ENCODE peak calls at places on chromosomes 5 and 9, in seven cellular contexts. R, K, L, Z, J, Q and X are unnamed samples.

GRCh38 chr5:53419247-53419646 is 61.2 kb upstream of the FST start:
- DNase-seq in J (no peak), Z (peak; percentile 69), Q (no peak), R (no peak), L (no peak), K (no peak), X (no peak)

GRCh38 chr9:110545705-110546104 is 33.8 kb downstream of the SVEP1 start:
- DNase-seq in Z (no peak), J (no peak), L (peak; percentile 18), Q (no peak), R (no peak), K (no peak), X (no peak)

GRCh38 chr9:115002371-115003120 is 72.2 kb upstream of the TNFSF8 start:
- DNase-seq in Q (no peak), Z (no peak), R (no peak), L (no peak), K (no peak), J (no peak), X (no peak)

GRCh38 chr5:84239509-84239908 is 145.2 kb downstream of the EDIL3 start:
- DNase-seq in J (no peak), L (no peak), Q (no peak), R (no peak), K (no peak), Z (no peak), X (no peak)

GRCh38 chr5:132134384-132134783 is 60.8 kb downstream of the CSF2 start:
- DNase-seq in L (peak; percentile 37), R (no peak), Z (peak; percentile 27), Q (no peak), K (no peak), J (no peak), X (no peak)

GRCh38 chr5:143862260-143862659 is 50.3 kb downstream of the HMHB1 start:
- DNase-seq in L (no peak), R (no peak), J (no peak), Q (no peak), Z (no peak), K (no peak), X (no peak)

GRCh38 chr9:8694983-8695588 is 895.5 kb upstream of the DMAC1 start:
- DNase-seq in Q (no peak), L (no peak), K (no peak), Z (no peak), J (no peak), R (no peak), X (no peak)

GRCh38 chr5:123487298-123487697 is 24.7 kb upstream of the CSNK1G3 start:
- DNase-seq in R (no peak), Z (no peak), L (no peak), J (no peak), Q (no peak), K (no peak), X (no peak)

GRCh38 chr5:154543380-154543779 is 65.4 kb upstream of the HAND1 start:
- DNase-seq in K (no peak), Z (no peak), Q (no peak), J (no peak), R (no peak), L (peak; percentile 43), X (no peak)

GRCh38 chr5:154713615-154714125 is 41.5 kb upstream of the LARP1 start:
- DNase-seq in Z (no peak), K (no peak), Q (no peak), R (no peak), J (no peak), L (no peak), X (no peak)

GRCh38 chr5:179263391-179264052 is 81.7 kb downstream of the ADAMTS2 start:
- DNase-seq in Z (no peak), K (peak; percentile 34), J (no peak), R (no peak), Q (peak; percentile 36), L (no peak), X (no peak)

GRCh38 chr5:136656811-136657210 is 291.5 kb upstream of the TRPC7 start:
- DNase-seq in J (no peak), Q (no peak), K (no peak), R (no peak), Z (peak; percentile 26), L (no peak), X (no peak)

GRCh38 chr5:53827072-53827471 is 266.6 kb downstream of the NDUFS4 start:
- DNase-seq in L (no peak), Z (no peak), Q (no peak), R (no peak), J (no peak), K (no peak), X (no peak)

GRCh38 chr5:133635051-133635450 is 22.7 kb upstream of the FSTL4 start:
- DNase-seq in J (no peak), Q (no peak), K (no peak), L (no peak), R (no peak), Z (peak; percentile 26), X (no peak)

GRCh38 chr5:17143335-17143734 is 74.1 kb upstream of the BASP1 start:
- DNase-seq in L (no peak), K (no peak), Z (no peak), J (no peak), R (no peak), Q (no peak), X (no peak)

GRCh38 chr5:922745-923472 is 30.2 kb downstream of the TRIP13 start:
- DNase-seq in R (peak; percentile 42), J (no peak), Q (no peak), Z (no peak), L (no peak), K (no peak), X (no peak)

GRCh38 chr5:927172-928015 is 34.7 kb downstream of the TRIP13 start:
- DNase-seq in Z (no peak), J (no peak), L (no peak), K (no peak), Q (no peak), R (no peak), X (no peak)

GRCh38 chr5:929596-929995 is 36.9 kb downstream of the TRIP13 start:
- DNase-seq in K (no peak), Q (no peak), R (no peak), L (no peak), Z (no peak), J (no peak), X (no peak)

GRCh38 chr5:923473-923873 is 30.8 kb downstream of the TRIP13 start:
- DNase-seq in K (peak; percentile 83), Q (peak; percentile 91), R (peak; percentile 92), Z (peak; percentile 45), L (peak; percentile 78), J (peak; percentile 87), X (peak; percentile 68)

GRCh38 chr5:926416-927171 is 33.9 kb downstream of the TRIP13 start:
- DNase-seq in Z (no peak), J (no peak), K (peak; percentile 62), Q (peak; percentile 72), R (peak; percentile 73), L (no peak), X (no peak)
- TF ChIP-seq CTCF in Z (peak; percentile 69), J (no peak), K (peak; percentile 44), Q (peak; percentile 48), R (peak; percentile 14), L (peak; percentile 19), X (no peak)

DNA sequence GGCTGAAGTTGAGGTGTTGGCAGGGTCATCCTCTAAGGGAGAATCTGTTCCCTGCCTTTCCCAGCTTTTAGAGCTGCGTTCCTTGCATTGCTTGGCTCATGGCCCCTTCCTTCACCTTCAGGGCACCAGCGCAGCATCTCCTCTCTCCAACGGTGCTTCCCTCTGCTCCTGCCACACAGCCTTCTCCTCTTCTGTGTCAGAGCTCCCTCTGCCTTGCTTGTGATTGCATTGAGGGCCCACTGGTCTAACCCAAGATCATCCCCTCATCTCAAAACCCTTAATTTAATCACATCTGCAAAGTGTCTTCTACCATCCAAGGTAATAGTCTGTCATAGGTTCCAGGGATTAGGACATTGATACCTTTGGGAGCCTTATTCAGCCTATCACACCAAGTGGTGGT is 205.7 kb upstream of the TBCA start:
- DNase-seq in K (no peak), J (no peak), R (no peak), Q (no peak), L (no peak), Z (no peak), X (no peak)
- TF ChIP-seq CTCF in K (no peak), J (peak; percentile 39), R (no peak), Q (peak; percentile 24), L (no peak), Z (no peak), X (no peak)

DNA sequence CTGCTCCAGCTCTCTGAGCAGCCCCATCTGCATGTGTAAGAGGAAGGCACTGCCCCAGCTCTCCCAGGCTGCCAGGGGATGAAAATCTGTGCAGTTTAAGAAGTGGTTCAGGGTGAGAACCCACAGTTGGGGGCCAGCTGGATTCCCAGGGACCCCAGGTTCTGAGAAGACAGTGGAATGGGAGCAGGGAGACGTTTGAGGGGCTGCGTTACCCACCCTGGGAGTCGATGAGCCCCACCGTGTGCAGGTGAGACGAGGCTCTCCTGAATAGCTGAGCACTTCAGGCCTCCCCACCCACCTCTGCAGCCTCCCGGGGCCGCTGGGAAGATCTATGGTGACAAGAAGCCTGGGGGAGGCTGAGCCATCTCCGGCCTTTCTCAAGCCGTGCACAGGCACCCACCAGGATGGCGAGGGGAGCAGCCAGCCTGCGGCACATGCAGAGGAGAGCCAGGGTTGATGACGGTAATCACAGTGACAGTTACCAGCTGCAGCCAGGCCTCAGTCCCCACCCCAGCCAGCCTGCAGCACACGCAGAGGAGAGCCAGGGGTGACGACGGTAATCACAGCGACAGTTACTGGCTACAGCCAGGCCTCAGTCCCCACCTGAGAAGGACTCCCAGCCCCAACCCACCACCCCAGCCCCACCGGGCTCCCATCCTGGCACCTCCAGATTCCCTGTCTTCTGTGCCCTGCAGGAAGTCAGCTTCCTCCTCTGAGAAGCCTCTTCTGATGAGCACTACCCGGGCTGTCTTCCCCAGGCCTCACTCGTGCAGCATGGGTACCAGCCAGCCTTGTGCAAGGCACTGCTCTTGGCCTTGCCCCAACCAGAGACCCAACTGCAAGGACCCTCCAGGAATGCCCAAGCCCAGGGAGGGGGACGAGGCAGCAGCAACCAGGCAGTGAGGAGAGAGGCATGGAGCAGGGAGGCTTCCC is 150.8 kb upstream of the PPP1R26 start:
- DNase-seq in K (peak; percentile 29), Q (peak; percentile 37), R (no peak), L (no peak), J (no peak), Z (no peak), X (no peak)
- TF ChIP-seq CTCF in K (no peak), Q (no peak), R (no peak), L (no peak), J (no peak), Z (no peak), X (no peak)

GRCh38 chr5:40679998-40680681 is 425 bp downstream of the PTGER4 start:
- DNase-seq in R (peak; percentile 86), Z (no peak), J (no peak), K (peak; percentile 45), Q (no peak), L (no peak), X (no peak)

GRCh38 chr5:40681351-40682311 is 1.9 kb downstream of the PTGER4 start:
- DNase-seq in K (peak; percentile 46), R (peak; percentile 93), Q (peak; percentile 71), Z (no peak), L (peak; percentile 30), J (no peak), X (peak; percentile 37)

GRCh38 chr5:40679071-40679997 is at the start of gene PTGER4:
- DNase-seq in Q (peak; percentile 92), L (peak; percentile 77), R (peak; percentile 98), J (peak; percentile 91), K (peak; percentile 94), Z (peak; percentile 78), X (peak; percentile 80)

GRCh38 chr5:40682431-40683017 is 2.8 kb downstream of the PTGER4 start:
- DNase-seq in L (no peak), K (no peak), Q (no peak), Z (no peak), J (no peak), R (no peak), X (no peak)

GRCh38 chr5:40680741-40681350 is 1.1 kb downstream of the PTGER4 start:
- DNase-seq in R (peak; percentile 89), K (peak; percentile 41), Z (no peak), Q (peak; percentile 59), L (peak; percentile 15), J (no peak), X (peak; percentile 52)
- TF ChIP-seq CTCF in R (peak; percentile 25), K (peak; percentile 38), Z (peak; percentile 53), Q (peak; percentile 43), L (peak; percentile 7), J (no peak), X (peak; percentile 16)